ENCODE peak calls at places on chromosomes 16 and 17, in four cellular contexts. O is GM04503, U is choroid plexus epithelial cell, R is EL. X is an unnamed sample.

GRCh38 chr16:50539053-50539615 is 9.1 kb upstream of the NKD1 start:
- DNase-seq in O (no peak), U (no peak), R (no peak), X (no peak)

GRCh38 chr17:28686296-28686695 is 24.3 kb downstream of the SUPT6H start:
- DNase-seq in U (no peak), O (no peak), R (no peak), X (no peak)

GRCh38 chr17:17107281-17107680 is 65.0 kb downstream of the MPRIP start:
- DNase-seq in U (no peak), O (no peak), R (no peak), X (no peak)

GRCh38 chr16:252366-253337 is 18.0 kb downstream of the FAM234A start:
- DNase-seq in U (peak; percentile 63), R (no peak), O (no peak), X (no peak)

GRCh38 chr16:66588981-66589713 is 9.9 kb downstream of the CMTM2 start:
- DNase-seq in R (peak; percentile 32), U (peak; percentile 71), O (no peak), X (peak; percentile 62)

GRCh38 chr17:63534816-63535455 is 11.8 kb downstream of the KCNH6 start:
- DNase-seq in R (no peak), U (no peak), O (no peak), X (no peak)

GRCh38 chr16:21277927-21278706 is at the start of gene CRYM:
- DNase-seq in U (peak; percentile 24), O (no peak), R (peak; percentile 22), X (peak; percentile 45)

GRCh38 chr16:88725609-88726407 is 19.5 kb downstream of the CTU2 start:
- DNase-seq in O (no peak), U (no peak), R (no peak), X (no peak)

X was measured in ELR.